ENCODE peak calls at places on chromosomes 1 and 21, in seven cellular contexts. One of them, this sample, is unnamed. For H3K4me1, the result is how much of the 10 kb centered on the place peaks cover.

GRCh38 chr1:15370781-15371467 is 38.8 kb upstream of the EFHD2 start:
- DNase-seq in HCT116: no peak
- DNase-seq in A549: no peak
- DNase-seq in IMR-90: peak
- DNase-seq in upper lobe of left lung: no peak
- DNase-seq in adrenal gland: peak
- DNase-seq in stomach: peak
- DNase-seq in this sample: no peak

GRCh38 chr1:116254001-116254400 is 119.0 kb upstream of the ATP1A1 start:
- DNase-seq in upper lobe of left lung: no peak
- DNase-seq in IMR-90: no peak
- DNase-seq in HCT116: no peak
- DNase-seq in adrenal gland: no peak
- DNase-seq in stomach: no peak
- DNase-seq in A549: no peak
- DNase-seq in this sample: no peak

GRCh38 chr1:243234978-243235657 is 20.0 kb downstream of the CEP170 start:
- DNase-seq in A549: no peak
- DNase-seq in upper lobe of left lung: no peak
- DNase-seq in adrenal gland: no peak
- DNase-seq in IMR-90: peak
- DNase-seq in stomach: no peak
- DNase-seq in HCT116: no peak
- DNase-seq in this sample: no peak

GRCh38 chr1:224783006-224783651 is 146.3 kb upstream of the DNAH14 start:
- DNase-seq in A549: no peak
- DNase-seq in HCT116: no peak
- DNase-seq in stomach: no peak
- DNase-seq in upper lobe of left lung: no peak
- DNase-seq in adrenal gland: no peak
- DNase-seq in IMR-90: no peak
- DNase-seq in this sample: no peak

GRCh38 chr1:157367091-157367739 is 185.1 kb downstream of the FCRL5 start:
- DNase-seq in A549: no peak
- DNase-seq in IMR-90: no peak
- DNase-seq in stomach: no peak
- DNase-seq in HCT116: no peak
- DNase-seq in upper lobe of left lung: no peak
- DNase-seq in adrenal gland: no peak
- DNase-seq in this sample: no peak

GRCh38 chr1:232793944-232794343 is 11.3 kb upstream of the MAP10 start:
- DNase-seq in stomach: no peak
- DNase-seq in adrenal gland: no peak
- DNase-seq in upper lobe of left lung: no peak
- DNase-seq in A549: no peak
- DNase-seq in HCT116: peak
- DNase-seq in IMR-90: peak
- DNase-seq in this sample: peak

GRCh38 chr1:38044224-38045215 is 2.1 kb downstream of the POU3F1 start:
- DNase-seq in adrenal gland: peak
- DNase-seq in upper lobe of left lung: peak
- DNase-seq in IMR-90: no peak
- DNase-seq in A549: no peak
- DNase-seq in stomach: no peak
- DNase-seq in HCT116: no peak
- DNase-seq in this sample: no peak

GRCh38 chr21:45256021-45256911 is 31.4 kb downstream of the POFUT2 start:
- DNase-seq in stomach: no peak
- DNase-seq in HCT116: no peak
- DNase-seq in adrenal gland: no peak
- DNase-seq in IMR-90: no peak
- DNase-seq in A549: no peak
- DNase-seq in upper lobe of left lung: peak
- DNase-seq in this sample: no peak

GRCh38 chr1:10736623-10737267 is 59.7 kb downstream of the CASZ1 start:
- DNase-seq in upper lobe of left lung: peak
- DNase-seq in A549: no peak
- DNase-seq in adrenal gland: peak
- DNase-seq in IMR-90: no peak
- DNase-seq in HCT116: no peak
- DNase-seq in stomach: peak
- DNase-seq in this sample: no peak

GRCh38 chr1:3061981-3062615 is 6.9 kb upstream of the PRDM16 start:
- DNase-seq in HCT116: no peak
- DNase-seq in stomach: peak
- DNase-seq in adrenal gland: no peak
- DNase-seq in A549: no peak
- DNase-seq in IMR-90: no peak
- DNase-seq in upper lobe of left lung: peak
- DNase-seq in this sample: no peak

GRCh38 chr21:25791321-25791720 is 56.5 kb downstream of the GABPA start:
- DNase-seq in HCT116: peak
- DNase-seq in stomach: no peak
- DNase-seq in adrenal gland: no peak
- DNase-seq in IMR-90: no peak
- DNase-seq in upper lobe of left lung: no peak
- DNase-seq in A549: no peak
- DNase-seq in this sample: no peak

GRCh38 chr21:25788677-25789076 is 53.9 kb downstream of the GABPA start:
- DNase-seq in stomach: no peak
- DNase-seq in A549: no peak
- DNase-seq in adrenal gland: no peak
- DNase-seq in HCT116: no peak
- DNase-seq in IMR-90: no peak
- DNase-seq in upper lobe of left lung: no peak
- DNase-seq in this sample: no peak

GRCh38 chr21:25790122-25790951 is 55.6 kb downstream of the GABPA start:
- DNase-seq in stomach: no peak
- DNase-seq in HCT116: peak
- DNase-seq in adrenal gland: no peak
- DNase-seq in IMR-90: peak
- DNase-seq in upper lobe of left lung: no peak
- DNase-seq in A549: peak
- DNase-seq in this sample: no peak
- TF ChIP-seq CTCF in stomach: no peak
- TF ChIP-seq CTCF in HCT116: peak
- TF ChIP-seq CTCF in adrenal gland: peak
- TF ChIP-seq CTCF in IMR-90: peak
- TF ChIP-seq CTCF in upper lobe of left lung: no peak
- TF ChIP-seq CTCF in A549: peak
- TF ChIP-seq CTCF in this sample: no peak

DNA sequence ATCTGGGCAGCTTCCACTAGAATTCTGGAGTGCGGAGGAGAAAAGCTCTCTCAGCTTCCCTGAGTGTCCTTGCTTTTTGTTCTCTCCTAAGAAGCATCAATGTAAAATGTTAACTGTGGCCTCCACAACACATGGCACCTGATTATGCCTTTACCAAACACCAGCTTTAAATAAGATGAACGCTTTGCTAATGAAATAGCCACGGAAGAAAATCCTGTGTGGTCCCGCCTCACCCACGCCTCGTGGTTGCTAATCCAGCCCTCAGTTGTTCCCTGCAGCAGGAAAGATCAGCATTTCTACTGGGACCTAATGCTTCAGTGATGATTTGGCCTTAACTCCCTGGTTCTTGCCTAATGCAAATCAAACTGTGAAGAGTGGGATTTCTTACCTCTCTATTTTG is 1.8 kb upstream of the ERG start:
- DNase-seq in A549: no peak
- DNase-seq in IMR-90: no peak
- DNase-seq in HCT116: no peak
- DNase-seq in stomach: no peak
- DNase-seq in adrenal gland: no peak
- DNase-seq in upper lobe of left lung: no peak
- DNase-seq in this sample: no peak
- TF ChIP-seq POLR2A in A549: no peak
- TF ChIP-seq POLR2A in IMR-90: no peak
- TF ChIP-seq POLR2A in HCT116: no peak
- TF ChIP-seq POLR2A in stomach: no peak
- TF ChIP-seq POLR2A in adrenal gland: no peak
- TF ChIP-seq POLR2A in upper lobe of left lung: no peak
- TF ChIP-seq POLR2A in this sample: no peak

GRCh38 chr1:222373831-222374603 is 173.9 kb downstream of the HHIPL2 start:
- DNase-seq in IMR-90: no peak
- DNase-seq in upper lobe of left lung: no peak
- DNase-seq in HCT116: no peak
- DNase-seq in A549: no peak
- DNase-seq in adrenal gland: no peak
- DNase-seq in stomach: no peak
- DNase-seq in this sample: no peak

GRCh38 chr1:222375656-222376055 is 172.2 kb downstream of the HHIPL2 start:
- DNase-seq in stomach: no peak
- DNase-seq in upper lobe of left lung: no peak
- DNase-seq in adrenal gland: no peak
- DNase-seq in A549: no peak
- DNase-seq in IMR-90: peak
- DNase-seq in HCT116: no peak
- DNase-seq in this sample: no peak

GRCh38 chr1:222372221-222372620 is 175.7 kb downstream of the HHIPL2 start:
- DNase-seq in HCT116: no peak
- DNase-seq in A549: no peak
- DNase-seq in upper lobe of left lung: no peak
- DNase-seq in IMR-90: peak
- DNase-seq in stomach: no peak
- DNase-seq in adrenal gland: no peak
- DNase-seq in this sample: no peak

GRCh38 chr1:222370911-222371717 is 176.8 kb downstream of the HHIPL2 start:
- DNase-seq in adrenal gland: no peak
- DNase-seq in stomach: no peak
- DNase-seq in upper lobe of left lung: no peak
- DNase-seq in IMR-90: peak
- DNase-seq in HCT116: no peak
- DNase-seq in A549: no peak
- DNase-seq in this sample: no peak

DNA sequence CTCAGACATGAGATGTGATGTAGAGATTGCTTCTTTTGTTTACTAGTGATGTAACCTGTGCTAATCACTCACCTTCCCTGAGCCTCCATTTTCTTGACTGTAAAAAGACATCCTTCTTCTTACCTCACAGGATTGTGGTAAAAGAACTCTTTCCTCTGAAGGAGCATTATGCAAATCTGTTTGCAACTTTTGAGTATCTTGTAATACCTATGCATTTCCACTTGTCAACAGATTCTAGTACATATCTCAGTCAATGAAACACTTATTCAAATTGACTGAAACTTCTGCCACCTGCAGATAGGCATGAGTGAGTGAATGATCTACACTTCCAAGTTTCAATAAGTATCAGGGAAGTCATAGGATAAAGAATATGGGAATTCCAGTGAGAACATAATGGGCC is 174.7 kb downstream of the HHIPL2 start:
- DNase-seq in upper lobe of left lung: no peak
- DNase-seq in A549: no peak
- DNase-seq in stomach: no peak
- DNase-seq in IMR-90: no peak
- DNase-seq in adrenal gland: no peak
- DNase-seq in HCT116: no peak
- DNase-seq in this sample: no peak
- H3K4me1 ChIP-seq in upper lobe of left lung: under half
- H3K4me1 ChIP-seq in A549: under half
- H3K4me1 ChIP-seq in stomach: under half
- H3K4me1 ChIP-seq in IMR-90: under half
- H3K4me1 ChIP-seq in adrenal gland: under half
- H3K4me1 ChIP-seq in HCT116: under half
- H3K4me1 ChIP-seq in this sample: under half

GRCh38 chr1:176643536-176643935 is 180.6 kb downstream of the PAPPA2 start:
- DNase-seq in A549: no peak
- DNase-seq in HCT116: no peak
- DNase-seq in IMR-90: peak
- DNase-seq in stomach: no peak
- DNase-seq in adrenal gland: no peak
- DNase-seq in upper lobe of left lung: no peak
- DNase-seq in this sample: no peak
- TF ChIP-seq CTCF in A549: no peak
- TF ChIP-seq CTCF in HCT116: no peak
- TF ChIP-seq CTCF in IMR-90: no peak
- TF ChIP-seq CTCF in stomach: no peak
- TF ChIP-seq CTCF in adrenal gland: no peak
- TF ChIP-seq CTCF in upper lobe of left lung: no peak
- TF ChIP-seq CTCF in this sample: no peak

DNA sequence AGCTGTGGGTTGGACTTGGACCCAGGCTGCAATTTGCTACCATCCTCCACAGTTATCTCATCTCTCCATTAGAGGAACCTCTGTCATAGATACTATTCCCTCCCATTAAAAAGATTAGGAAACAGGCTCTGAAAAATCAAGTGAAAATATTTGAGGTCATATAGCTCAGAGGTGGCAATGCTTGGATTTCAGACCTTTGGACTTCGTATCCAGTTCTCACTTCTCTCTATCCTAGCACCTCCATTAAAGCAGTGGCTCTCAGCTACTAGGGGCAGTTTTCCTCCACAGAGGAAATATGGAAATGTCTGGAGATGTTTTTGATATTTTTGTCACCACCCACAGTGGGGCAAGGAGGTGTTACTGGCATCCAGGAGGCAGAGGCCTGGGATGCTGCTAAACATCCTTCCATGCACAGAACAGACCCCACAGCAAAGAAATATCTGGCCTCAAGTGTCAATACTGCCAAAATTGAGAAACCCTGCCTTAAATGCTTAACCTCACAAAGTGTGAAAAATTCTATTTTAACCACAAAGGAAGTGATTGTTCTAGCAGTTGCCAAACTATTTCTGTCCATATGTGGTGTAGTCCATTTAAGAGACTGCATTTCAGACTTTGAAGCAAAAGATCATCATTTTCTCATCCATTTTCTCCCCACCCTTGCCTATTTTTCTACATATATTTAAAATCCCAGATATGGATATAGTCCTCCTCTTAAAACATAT is 54.2 kb downstream of the C8A start:
- DNase-seq in IMR-90: no peak
- DNase-seq in HCT116: no peak
- DNase-seq in upper lobe of left lung: no peak
- DNase-seq in A549: no peak
- DNase-seq in adrenal gland: no peak
- DNase-seq in stomach: no peak
- DNase-seq in this sample: no peak
- TF ChIP-seq POLR2A in IMR-90: no peak
- TF ChIP-seq POLR2A in HCT116: no peak
- TF ChIP-seq POLR2A in upper lobe of left lung: no peak
- TF ChIP-seq POLR2A in A549: no peak
- TF ChIP-seq POLR2A in adrenal gland: no peak
- TF ChIP-seq POLR2A in stomach: no peak
- TF ChIP-seq POLR2A in this sample: no peak

DNA sequence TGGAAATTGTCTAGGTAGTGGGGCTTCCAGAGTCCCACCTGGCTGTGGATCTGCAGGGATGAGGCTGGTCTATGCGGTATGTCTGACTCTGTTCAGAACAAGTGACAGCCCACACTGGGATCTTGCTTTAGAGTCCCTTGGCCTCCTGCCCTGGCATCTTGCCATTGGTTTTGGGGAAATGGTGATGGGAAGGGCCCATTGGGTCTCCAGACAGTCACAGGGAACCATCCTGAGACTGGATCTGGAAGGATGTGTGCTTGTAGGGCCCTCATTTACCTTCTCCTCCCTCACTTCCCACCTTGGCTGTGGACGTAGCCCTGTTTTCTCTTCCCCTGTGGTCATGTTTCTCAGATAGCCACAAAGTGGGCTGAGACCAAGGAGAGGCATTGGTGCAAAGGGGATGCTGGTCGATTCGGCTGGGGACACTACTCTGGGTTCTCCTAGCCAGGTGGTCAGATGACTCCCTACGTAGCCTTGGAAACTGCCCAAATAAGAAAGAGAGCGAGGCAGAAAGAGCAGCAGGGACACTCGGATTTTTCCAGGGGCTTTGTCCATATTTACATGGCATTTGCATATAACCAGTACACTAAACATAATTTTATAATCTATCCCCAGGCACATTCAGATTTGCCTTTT is 15.1 kb downstream of the SOX13 start:
- DNase-seq in HCT116: no peak
- DNase-seq in IMR-90: no peak
- DNase-seq in adrenal gland: peak
- DNase-seq in upper lobe of left lung: no peak
- DNase-seq in stomach: no peak
- DNase-seq in A549: no peak
- DNase-seq in this sample: peak
- H3K4me1 ChIP-seq in HCT116: under half
- H3K4me1 ChIP-seq in IMR-90: under half
- H3K4me1 ChIP-seq in adrenal gland: under half
- H3K4me1 ChIP-seq in upper lobe of left lung: half or more
- H3K4me1 ChIP-seq in stomach: half or more
- H3K4me1 ChIP-seq in A549: under half
- H3K4me1 ChIP-seq in this sample: half or more

This sample was measured in gastrocnemius medialis.